ENCODE peak calls at places on chromosome 10, in five cellular contexts. One of them, this sample, is unnamed.

GRCh38 chr10:86254081-86254480 is 112.5 kb downstream of the GRID1 start:
- DNase-seq in NCI-H446 treated with DMSO at 0.1 percent for 48 hours: no peak
- DNase-seq in T-helper 17 cell: no peak
- DNase-seq in RCC 7860: no peak
- DNase-seq in MCF 10A: no peak
- DNase-seq in this sample: no peak

GRCh38 chr10:6530211-6530840 is 49.8 kb downstream of the PRKCQ start:
- DNase-seq in NCI-H446 treated with DMSO at 0.1 percent for 48 hours: no peak
- DNase-seq in T-helper 17 cell: peak
- DNase-seq in RCC 7860: no peak
- DNase-seq in MCF 10A: no peak
- DNase-seq in this sample: peak

GRCh38 chr10:3995302-3996210 is 210.5 kb upstream of the KLF6 start:
- DNase-seq in NCI-H446 treated with DMSO at 0.1 percent for 48 hours: no peak
- DNase-seq in T-helper 17 cell: no peak
- DNase-seq in RCC 7860: peak
- DNase-seq in MCF 10A: peak
- DNase-seq in this sample: no peak

GRCh38 chr10:110358869-110359629 is 54.3 kb upstream of the SMNDC1 start:
- DNase-seq in NCI-H446 treated with DMSO at 0.1 percent for 48 hours: no peak
- DNase-seq in T-helper 17 cell: no peak
- DNase-seq in RCC 7860: peak
- DNase-seq in MCF 10A: peak
- DNase-seq in this sample: no peak

GRCh38 chr10:23535381-23535780 is 96.5 kb downstream of the OTUD1 start:
- DNase-seq in NCI-H446 treated with DMSO at 0.1 percent for 48 hours: no peak
- DNase-seq in T-helper 17 cell: no peak
- DNase-seq in RCC 7860: no peak
- DNase-seq in MCF 10A: no peak
- DNase-seq in this sample: no peak

GRCh38 chr10:99526861-99527504 is 5.8 kb upstream of the NKX2-3 start:
- DNase-seq in NCI-H446 treated with DMSO at 0.1 percent for 48 hours: no peak
- DNase-seq in T-helper 17 cell: no peak
- DNase-seq in RCC 7860: no peak
- DNase-seq in MCF 10A: no peak
- DNase-seq in this sample: no peak

GRCh38 chr10:5976689-5977470 is 463 bp downstream of the IL15RA start:
- DNase-seq in NCI-H446 treated with DMSO at 0.1 percent for 48 hours: no peak
- DNase-seq in T-helper 17 cell: no peak
- DNase-seq in RCC 7860: peak
- DNase-seq in MCF 10A: peak
- DNase-seq in this sample: peak

GRCh38 chr10:69749180-69750010 is 52.3 kb upstream of the COL13A1 start:
- DNase-seq in NCI-H446 treated with DMSO at 0.1 percent for 48 hours: no peak
- DNase-seq in T-helper 17 cell: no peak
- DNase-seq in RCC 7860: no peak
- DNase-seq in MCF 10A: no peak
- DNase-seq in this sample: no peak

GRCh38 chr10:30858499-30858898 is 173.2 kb downstream of the ZNF438 start:
- DNase-seq in NCI-H446 treated with DMSO at 0.1 percent for 48 hours: no peak
- DNase-seq in T-helper 17 cell: no peak
- DNase-seq in RCC 7860: no peak
- DNase-seq in MCF 10A: no peak
- DNase-seq in this sample: no peak

GRCh38 chr10:77187376-77187999 is 450.1 kb downstream of the KCNMA1 start:
- DNase-seq in NCI-H446 treated with DMSO at 0.1 percent for 48 hours: no peak
- DNase-seq in T-helper 17 cell: no peak
- DNase-seq in RCC 7860: no peak
- DNase-seq in MCF 10A: no peak
- DNase-seq in this sample: no peak

GRCh38 chr10:96740579-96741281 is 20.4 kb upstream of the PIK3AP1 start:
- DNase-seq in NCI-H446 treated with DMSO at 0.1 percent for 48 hours: no peak
- DNase-seq in T-helper 17 cell: no peak
- DNase-seq in RCC 7860: no peak
- DNase-seq in MCF 10A: peak
- DNase-seq in this sample: no peak

GRCh38 chr10:92990615-92991014 is 70.0 kb upstream of the CYP26C1 start:
- DNase-seq in NCI-H446 treated with DMSO at 0.1 percent for 48 hours: no peak
- DNase-seq in T-helper 17 cell: no peak
- DNase-seq in RCC 7860: no peak
- DNase-seq in MCF 10A: peak
- DNase-seq in this sample: no peak